ENCODE peak calls at places on chromosome 13, in nine cellular contexts. F is stimulated activated CD8-positive, alpha-beta memory T cell treated with anti-CD3 and anti-CD28 coated beads, Interleukin-4, amount 100 ng/mL, for 24 hours; E is activated CD8-positive, alpha-beta T cell treated with anti-CD3 and anti-CD28 coated beads, Interleukin-2, amount 10 ng/mL, durations not matched to agents 7 days and 5 days; N is GF-D8; W is NCI-H1092; M is GM04503; B is GM20000; O is activated CD8-positive, alpha-beta memory T cell treated with anti-CD3 and anti-CD28 coated beads for 4 hours; A is iris pigment epithelial cell. Q is an unnamed sample.

GRCh38 chr13:85031771-85032170 is 767.4 kb downstream of the SLITRK6 start:
- DNase-seq in W (no peak), F (no peak), B (no peak), M (no peak), N (no peak), E (no peak), O (no peak), A (no peak), Q (no peak)

GRCh38 chr13:80524447-80525215 is 183.7 kb upstream of the SPRY2 start:
- DNase-seq in B (no peak), F (no peak), W (no peak), M (no peak), N (no peak), A (peak), E (no peak), O (no peak), Q (no peak)

GRCh38 chr13:63455938-63456337 is 2040.3 kb upstream of the PCDH20 start:
- DNase-seq in W (no peak), A (no peak), M (no peak), F (no peak), E (no peak), B (no peak), N (no peak), O (no peak), Q (no peak)

GRCh38 chr13:29105779-29106178 is 285.6 kb downstream of the MTUS2 start:
- DNase-seq in E (no peak), B (no peak), W (no peak), O (no peak), A (no peak), F (no peak), M (no peak), N (no peak), Q (no peak)

GRCh38 chr13:66312312-66313087 is 917.6 kb downstream of the PCDH9 start:
- DNase-seq in N (no peak), M (peak), B (no peak), F (no peak), E (no peak), A (peak), O (no peak), W (peak), Q (no peak)

GRCh38 chr13:54611400-54611799 is 1582.8 kb downstream of the OLFM4 start:
- DNase-seq in M (no peak), F (no peak), E (no peak), N (no peak), O (no peak), W (no peak), B (no peak), A (no peak), Q (no peak)

GRCh38 chr13:106103779-106104178 is 431.7 kb downstream of the EFNB2 start:
- DNase-seq in M (peak), O (no peak), N (no peak), F (no peak), W (no peak), E (no peak), A (peak), B (no peak), Q (no peak)

GRCh38 chr13:112686987-112687386 is 2.9 kb upstream of the ATP11A start:
- DNase-seq in E (no peak), N (no peak), M (no peak), O (no peak), F (no peak), W (no peak), A (no peak), B (no peak), Q (no peak)

GRCh38 chr13:45781553-45782326 is 69.8 kb downstream of the SIAH3 start:
- DNase-seq in M (no peak), N (no peak), W (peak), A (peak), O (no peak), F (no peak), B (no peak), E (no peak), Q (no peak)